ENCODE peak calls at places on chromosomes 4 and X, in eight cellular contexts. C, S, Q, Z, V, D, W and E are unnamed samples.
A peak's percentile ranks its signal among the peaks of the same experiment; 100 is the strongest.

GRCh38 chr4:55356991-55357461 is 11.0 kb downstream of the SRD5A3 start:
- DNase-seq in V (peak; percentile 67), C (no peak), D (no peak), Z (no peak), W (no peak), S (no peak), Q (no peak), E (no peak)

GRCh38 chr4:54017974-54018373 is 46.4 kb downstream of the CHIC2 start:
- DNase-seq in W (no peak), V (no peak), S (no peak), Z (no peak), Q (no peak), C (no peak), D (no peak), E (no peak)

GRCh38 chrX:70096052-70096451 is 33.8 kb downstream of the OTUD6A start:
- DNase-seq in Q (no peak), V (no peak), S (no peak), W (no peak), Z (no peak), C (no peak), D (no peak), E (peak; percentile 37)

GRCh38 chr4:101954351-101954750 is 163.8 kb downstream of the BANK1 start:
- DNase-seq in W (no peak), S (no peak), D (no peak), V (no peak), Q (no peak), C (no peak), Z (no peak), E (no peak)

GRCh38 chrX:133676344-133677122 is 261.2 kb upstream of the GPC4 start:
- DNase-seq in C (no peak), D (no peak), Z (no peak), W (no peak), V (peak; percentile 55), S (no peak), Q (no peak), E (no peak)

GRCh38 chrX:54821310-54821709 is 13.8 kb downstream of the MAGED2 start:
- DNase-seq in D (no peak), W (no peak), Q (no peak), S (no peak), V (no peak), Z (no peak), C (no peak), E (no peak)

GRCh38 chrX:19557816-19558215 is 42.5 kb upstream of the MAP3K15 start:
- DNase-seq in V (no peak), W (no peak), D (no peak), S (no peak), Q (no peak), Z (no peak), C (no peak), E (no peak)

GRCh38 chr4:102612195-102612594 is 111.0 kb downstream of the NFKB1 start:
- DNase-seq in W (no peak), Z (no peak), S (no peak), V (no peak), D (no peak), C (no peak), Q (no peak), E (no peak)

GRCh38 chr4:185213829-185214228 is 4.4 kb downstream of the SNX25 start:
- DNase-seq in Q (no peak), W (no peak), V (no peak), C (no peak), D (no peak), S (no peak), Z (no peak), E (no peak)

GRCh38 chr4:128658214-128658621 is 151.3 kb upstream of the JADE1 start:
- DNase-seq in W (no peak), D (no peak), C (no peak), V (no peak), Q (no peak), Z (no peak), S (no peak), E (no peak)

GRCh38 chr4:15855804-15856475 is 77.8 kb downstream of the CD38 start:
- DNase-seq in Q (no peak), Z (peak; percentile 71), V (no peak), D (no peak), C (no peak), S (peak; percentile 59), W (no peak), E (no peak)

GRCh38 chr4:189090174-189090814 is 850.4 kb upstream of the FRG1 start:
- DNase-seq in Z (no peak), S (no peak), V (no peak), C (no peak), Q (peak; percentile 40), D (no peak), W (no peak), E (peak; percentile 30)

GRCh38 chrX:1453390-1453783 is 678 bp upstream of the ASMTL start:
- DNase-seq in Z (no peak), Q (no peak), C (no peak), S (no peak), V (no peak), W (no peak), D (peak; percentile 92), E (no peak)

GRCh38 chr4:139015948-139016451 is 419 bp downstream of the NOCT start:
- DNase-seq in W (no peak), S (no peak), Q (no peak), D (no peak), C (no peak), Z (no peak), V (peak; percentile 57), E (peak; percentile 19)

GRCh38 chrX:115690554-115691216 is 129.7 kb downstream of the PLS3 start:
- DNase-seq in D (peak; percentile 69), Z (peak; percentile 68), S (peak; percentile 15), Q (peak; percentile 64), V (peak; percentile 26), W (peak; percentile 54), C (peak; percentile 64), E (peak; percentile 69)

GRCh38 chr4:29014555-29014954 is 1705.6 kb upstream of the PCDH7 start:
- DNase-seq in W (no peak), Z (no peak), D (no peak), Q (no peak), V (no peak), S (no peak), C (no peak), E (no peak)

DNA sequence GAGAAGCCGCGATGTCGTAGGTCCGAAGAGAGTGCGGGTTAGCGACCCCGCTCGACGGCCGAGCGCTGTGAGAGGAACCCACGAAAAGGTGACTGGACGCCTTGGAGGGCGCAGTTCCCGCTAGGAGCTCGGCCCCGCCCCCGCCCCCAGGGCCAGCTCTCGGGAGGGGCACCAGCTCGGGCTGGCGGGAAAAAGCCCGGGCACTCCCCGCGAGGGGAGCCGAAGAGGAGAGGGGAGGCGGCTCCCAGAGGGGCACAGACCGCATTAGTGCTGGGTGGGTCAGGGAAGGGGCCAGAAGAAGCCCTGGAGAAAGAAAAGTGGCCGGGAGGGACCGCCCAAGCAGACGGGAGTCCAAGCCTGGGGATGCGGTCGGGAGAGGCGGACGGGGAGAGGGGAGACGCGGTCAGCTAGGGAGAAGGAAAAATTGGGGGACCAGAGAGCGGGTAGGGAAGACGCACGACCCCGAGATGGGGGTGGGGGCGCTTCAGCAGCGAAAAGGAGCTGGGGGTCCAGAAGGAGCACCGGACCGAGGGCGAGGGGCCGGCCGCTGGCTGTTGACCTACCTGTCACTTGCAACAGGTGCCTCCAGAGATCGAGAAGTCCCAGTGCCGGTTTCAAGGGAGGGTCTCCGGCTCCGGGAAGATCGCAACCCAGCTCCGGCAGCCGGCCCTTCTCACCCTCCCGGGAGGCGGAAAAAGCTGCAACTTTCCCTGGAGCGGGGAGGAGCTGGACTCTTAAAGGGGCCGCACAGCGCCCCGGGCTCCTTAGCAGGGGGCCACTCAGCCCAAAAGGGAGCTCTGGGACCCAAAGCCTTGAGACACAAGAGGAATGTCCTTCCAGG is at the start of gene SYTL4:
- DNase-seq in Q (peak; percentile 60), C (peak; percentile 72), D (peak; percentile 71), S (peak; percentile 28), W (no peak), Z (peak; percentile 68), V (peak; percentile 25), E (peak; percentile 49)
- TF ChIP-seq EP300 in Q (no peak), C (no peak), D (no peak), S (peak; percentile 20), W (no peak), Z (no peak), V (no peak), E (no peak)

DNA sequence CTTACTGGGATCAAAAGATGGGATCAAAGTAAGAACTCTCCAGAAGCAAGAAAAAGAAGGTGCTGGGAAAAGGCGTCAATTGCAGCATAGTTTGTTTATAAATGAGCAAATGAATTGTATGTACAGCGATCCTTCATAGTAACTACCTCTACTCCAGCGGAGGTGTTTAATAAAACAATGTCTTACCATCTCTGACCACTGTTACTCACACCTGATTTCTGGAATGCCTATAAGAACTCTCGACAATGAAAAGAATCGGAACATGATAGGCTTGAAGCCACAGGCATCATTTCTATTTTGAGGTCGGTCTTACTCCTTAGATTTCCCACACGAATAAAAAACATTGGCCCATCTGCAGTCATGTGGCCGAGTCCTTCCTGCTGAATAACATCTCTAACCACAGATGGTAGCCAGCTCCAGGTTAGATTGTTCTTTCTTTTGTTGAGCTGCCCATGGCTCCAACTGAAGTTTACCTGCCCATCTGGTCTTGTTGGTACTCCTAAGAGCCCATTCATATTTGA is 67.6 kb downstream of the CLDN34 start:
- DNase-seq in S (no peak), D (no peak), Q (no peak), C (no peak), Z (peak; percentile 8), V (no peak), W (no peak), E (no peak)
- TF ChIP-seq EP300 in S (no peak), D (no peak), Q (no peak), C (no peak), Z (no peak), V (no peak), W (no peak), E (no peak)

GRCh38 chr4:8045909-8046308 is 106.2 kb upstream of the AFAP1 start:
- DNase-seq in V (no peak), S (no peak), C (no peak), D (no peak), Z (no peak), Q (no peak), W (no peak), E (no peak)
- TF ChIP-seq EP300 in V (no peak), S (no peak), C (no peak), D (no peak), Z (no peak), Q (no peak), W (no peak), E (no peak)

DNA sequence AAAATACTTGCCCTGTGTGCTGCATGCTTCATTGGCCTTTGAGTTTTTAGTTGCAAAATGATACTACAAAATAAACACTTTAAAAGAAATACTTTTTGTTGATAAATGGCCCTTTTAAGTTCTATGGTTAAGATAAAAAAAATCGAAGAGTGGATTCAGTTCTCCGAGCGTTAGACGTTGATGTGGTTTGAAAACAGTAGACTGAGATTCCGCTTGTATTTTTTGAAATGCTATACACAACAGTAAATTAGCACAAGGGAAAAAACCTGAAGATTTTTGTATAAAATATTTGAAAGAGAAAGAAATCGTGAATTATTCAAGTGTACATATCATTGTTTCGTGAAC is 1.4 kb downstream of the BMP2K start:
- DNase-seq in Z (no peak), C (no peak), S (no peak), W (no peak), D (no peak), Q (no peak), V (no peak), E (no peak)
- TF ChIP-seq EP300 in Z (no peak), C (no peak), S (no peak), W (no peak), D (no peak), Q (no peak), V (no peak), E (no peak)